ENCODE peak calls at places on chromosomes 3 and 15, in eight cellular contexts. K, Y, O, R, P, E, X and D are unnamed samples.

GRCh38 chr15:60787737-60788513 is 309.0 kb upstream of the ICE2 start:
- DNase-seq in E (no peak), P (no peak), X (no peak), R (no peak), Y (peak), O (no peak), K (no peak), D (no peak)

GRCh38 chr15:69478259-69478687 is 25.7 kb downstream of the RPLP1 start:
- DNase-seq in Y (peak), R (peak), E (peak), K (no peak), O (peak), P (no peak), X (no peak), D (peak)

GRCh38 chr3:50971487-50971924 is 296.8 kb downstream of the DOCK3 start:
- DNase-seq in K (no peak), R (peak), E (peak), X (peak), Y (peak), P (peak), O (peak), D (peak)

GRCh38 chr3:192830279-192831110 is 87.2 kb downstream of the MB21D2 start:
- DNase-seq in E (peak), O (peak), R (no peak), K (no peak), Y (no peak), P (no peak), X (no peak), D (no peak)

GRCh38 chr3:117285721-117286120 is 576.1 kb downstream of the TUSC7 start:
- DNase-seq in P (no peak), R (no peak), Y (no peak), O (no peak), X (no peak), E (no peak), K (no peak), D (no peak)

GRCh38 chr3:22585504-22585903 is 617.6 kb upstream of the UBE2E2 start:
- DNase-seq in P (no peak), K (no peak), E (no peak), X (no peak), R (no peak), O (peak), Y (no peak), D (no peak)

GRCh38 chr3:8784676-8785435 is 15.4 kb upstream of the OXTR start:
- DNase-seq in K (peak), E (no peak), P (no peak), Y (no peak), O (no peak), R (no peak), X (no peak), D (no peak)

GRCh38 chr15:90603893-90604292 is 74.2 kb downstream of the CRTC3 start:
- DNase-seq in K (no peak), R (no peak), P (no peak), E (no peak), X (peak), O (no peak), Y (peak), D (no peak)

GRCh38 chr3:140359198-140359995 is 318.5 kb upstream of the TRIM42 start:
- DNase-seq in X (no peak), R (no peak), E (no peak), P (no peak), O (no peak), Y (no peak), K (no peak), D (no peak)

GRCh38 chr3:157027861-157028745 is 131.8 kb downstream of the CCNL1 start:
- DNase-seq in K (no peak), Y (no peak), E (no peak), P (no peak), X (no peak), O (no peak), R (no peak), D (no peak)

GRCh38 chr3:15977598-15978232 is 179.9 kb upstream of the ANKRD28 start:
- DNase-seq in O (no peak), R (no peak), P (no peak), X (no peak), K (no peak), E (no peak), Y (no peak), D (no peak)

GRCh38 chr15:70762469-70763119 is 764 bp downstream of the UACA start:
- DNase-seq in K (peak), Y (peak), X (no peak), O (peak), R (peak), P (no peak), E (peak), D (no peak)

GRCh38 chr3:72700106-72700505 is 148.1 kb downstream of the SHQ1 start:
- DNase-seq in R (no peak), X (no peak), E (no peak), O (no peak), Y (no peak), P (no peak), K (no peak), D (no peak)

GRCh38 chr15:25619076-25619475 is 180.3 kb upstream of the UBE3A start:
- DNase-seq in E (no peak), O (no peak), R (no peak), K (no peak), X (no peak), Y (no peak), P (no peak), D (no peak)

GRCh38 chr15:66275352-66275751 is 18.0 kb upstream of the DIS3L start:
- DNase-seq in R (no peak), Y (no peak), O (no peak), E (no peak), P (no peak), K (no peak), X (no peak), D (no peak)

GRCh38 chr3:60199306-60199705 is 1051.9 kb downstream of the FHIT start:
- DNase-seq in R (no peak), E (no peak), Y (no peak), K (no peak), X (no peak), O (no peak), P (no peak), D (no peak)

GRCh38 chr3:134904333-134904771 is 109.3 kb downstream of the EPHB1 start:
- DNase-seq in E (no peak), R (no peak), X (peak), Y (no peak), K (no peak), O (no peak), P (no peak), D (peak)

GRCh38 chr3:27960133-27960532 is 238.0 kb upstream of the EOMES start:
- DNase-seq in P (no peak), O (peak), Y (no peak), K (no peak), X (no peak), E (no peak), R (peak), D (no peak)

GRCh38 chr3:134846943-134847342 is 51.9 kb downstream of the EPHB1 start:
- DNase-seq in O (peak), Y (no peak), K (no peak), E (no peak), R (peak), X (no peak), P (no peak), D (no peak)